ENCODE peak calls at places on chromosomes 4 and X, in six cellular contexts. One of them, this sample, is unnamed.

GRCh38 chrX:139287155-139287924 is 243.2 kb upstream of the F9 start:
- DNase-seq in mesothelial cell of epicardium: no peak
- DNase-seq in stomach: peak
- DNase-seq in adrenal gland: no peak
- DNase-seq in right atrium auricular region: no peak
- DNase-seq in ovary: no peak
- DNase-seq in this sample: no peak

GRCh38 chr4:122716825-122717448 is 15.6 kb upstream of the BBS12 start:
- DNase-seq in mesothelial cell of epicardium: no peak
- DNase-seq in stomach: peak
- DNase-seq in adrenal gland: peak
- DNase-seq in right atrium auricular region: peak
- DNase-seq in ovary: peak
- DNase-seq in this sample: peak

GRCh38 chr4:35963969-35964515 is 280.3 kb downstream of the ARAP2 start:
- DNase-seq in mesothelial cell of epicardium: no peak
- DNase-seq in stomach: no peak
- DNase-seq in adrenal gland: no peak
- DNase-seq in right atrium auricular region: no peak
- DNase-seq in ovary: no peak
- DNase-seq in this sample: no peak

GRCh38 chr4:6732441-6733357 is 16.7 kb downstream of the BLOC1S4 start:
- DNase-seq in mesothelial cell of epicardium: no peak
- DNase-seq in stomach: peak
- DNase-seq in adrenal gland: peak
- DNase-seq in right atrium auricular region: peak
- DNase-seq in ovary: no peak
- DNase-seq in this sample: no peak

GRCh38 chr4:149754526-149754925 is 61.1 kb downstream of the IQCM start:
- DNase-seq in mesothelial cell of epicardium: no peak
- DNase-seq in stomach: no peak
- DNase-seq in adrenal gland: no peak
- DNase-seq in right atrium auricular region: no peak
- DNase-seq in ovary: no peak
- DNase-seq in this sample: no peak

GRCh38 chr4:2848449-2848848 is 4.8 kb downstream of the ADD1 start:
- DNase-seq in mesothelial cell of epicardium: no peak
- DNase-seq in stomach: peak
- DNase-seq in adrenal gland: no peak
- DNase-seq in right atrium auricular region: no peak
- DNase-seq in ovary: no peak
- DNase-seq in this sample: no peak

GRCh38 chr4:69653147-69653546 is at the start of gene UGT2A1:
- DNase-seq in mesothelial cell of epicardium: no peak
- DNase-seq in stomach: no peak
- DNase-seq in adrenal gland: no peak
- DNase-seq in right atrium auricular region: no peak
- DNase-seq in ovary: no peak
- DNase-seq in this sample: no peak

GRCh38 chrX:123450217-123450616 is 266.1 kb downstream of the GRIA3 start:
- DNase-seq in mesothelial cell of epicardium: no peak
- DNase-seq in stomach: no peak
- DNase-seq in adrenal gland: no peak
- DNase-seq in right atrium auricular region: no peak
- DNase-seq in ovary: no peak
- DNase-seq in this sample: no peak

GRCh38 chr4:103306870-103307345 is 108.8 kb upstream of the CENPE start:
- DNase-seq in mesothelial cell of epicardium: no peak
- DNase-seq in stomach: peak
- DNase-seq in adrenal gland: no peak
- DNase-seq in right atrium auricular region: no peak
- DNase-seq in ovary: no peak
- DNase-seq in this sample: no peak

GRCh38 chr4:27702710-27703431 is 842.2 kb downstream of the STIM2 start:
- DNase-seq in mesothelial cell of epicardium: no peak
- DNase-seq in stomach: no peak
- DNase-seq in adrenal gland: no peak
- DNase-seq in right atrium auricular region: no peak
- DNase-seq in ovary: no peak
- DNase-seq in this sample: no peak

GRCh38 chr4:53465891-53466290 is 88.5 kb downstream of the FIP1L1 start:
- DNase-seq in mesothelial cell of epicardium: no peak
- DNase-seq in stomach: no peak
- DNase-seq in adrenal gland: no peak
- DNase-seq in right atrium auricular region: no peak
- DNase-seq in ovary: no peak
- DNase-seq in this sample: no peak

GRCh38 chr4:88599298-88599697 is 7.0 kb downstream of the HERC3 start:
- DNase-seq in mesothelial cell of epicardium: no peak
- DNase-seq in stomach: no peak
- DNase-seq in adrenal gland: peak
- DNase-seq in right atrium auricular region: no peak
- DNase-seq in ovary: no peak
- DNase-seq in this sample: no peak

GRCh38 chr4:151219938-151220337 is 57.0 kb upstream of the PRSS48 start:
- DNase-seq in mesothelial cell of epicardium: no peak
- DNase-seq in stomach: no peak
- DNase-seq in adrenal gland: no peak
- DNase-seq in right atrium auricular region: no peak
- DNase-seq in ovary: no peak
- DNase-seq in this sample: no peak

GRCh38 chr4:146192060-146192459 is 16.5 kb downstream of the LSM6 start:
- DNase-seq in mesothelial cell of epicardium: no peak
- DNase-seq in stomach: no peak
- DNase-seq in adrenal gland: no peak
- DNase-seq in right atrium auricular region: no peak
- DNase-seq in ovary: no peak
- DNase-seq in this sample: no peak

GRCh38 chr4:140812916-140813315 is 56.7 kb upstream of the TBC1D9 start:
- DNase-seq in mesothelial cell of epicardium: no peak
- DNase-seq in stomach: no peak
- DNase-seq in adrenal gland: no peak
- DNase-seq in right atrium auricular region: no peak
- DNase-seq in ovary: no peak
- DNase-seq in this sample: no peak

GRCh38 chr4:183444149-183444952 is at the start of gene CDKN2AIP:
- DNase-seq in mesothelial cell of epicardium: peak
- DNase-seq in stomach: peak
- DNase-seq in adrenal gland: peak
- DNase-seq in right atrium auricular region: peak
- DNase-seq in ovary: peak
- DNase-seq in this sample: peak

GRCh38 chr4:98794565-98795205 is 134.2 kb downstream of the EIF4E start:
- DNase-seq in mesothelial cell of epicardium: no peak
- DNase-seq in stomach: no peak
- DNase-seq in adrenal gland: no peak
- DNase-seq in right atrium auricular region: no peak
- DNase-seq in ovary: no peak
- DNase-seq in this sample: no peak

GRCh38 chr4:137997496-137997895 is 244.7 kb downstream of the SLC7A11 start:
- DNase-seq in mesothelial cell of epicardium: no peak
- DNase-seq in stomach: no peak
- DNase-seq in adrenal gland: no peak
- DNase-seq in right atrium auricular region: no peak
- DNase-seq in ovary: no peak
- DNase-seq in this sample: no peak

GRCh38 chr4:25970691-25971427 is 56.8 kb downstream of the SMIM20 start:
- DNase-seq in mesothelial cell of epicardium: no peak
- DNase-seq in stomach: no peak
- DNase-seq in adrenal gland: no peak
- DNase-seq in right atrium auricular region: no peak
- DNase-seq in ovary: no peak
- DNase-seq in this sample: no peak

GRCh38 chr4:100497729-100498250 is 20.0 kb downstream of the EMCN start:
- DNase-seq in mesothelial cell of epicardium: no peak
- DNase-seq in stomach: no peak
- DNase-seq in adrenal gland: no peak
- DNase-seq in right atrium auricular region: no peak
- DNase-seq in ovary: no peak
- DNase-seq in this sample: no peak

GRCh38 chrX:71100581-71101505 is 5.2 kb downstream of the FOXO4 start:
- DNase-seq in mesothelial cell of epicardium: no peak
- DNase-seq in stomach: no peak
- DNase-seq in adrenal gland: no peak
- DNase-seq in right atrium auricular region: no peak
- DNase-seq in ovary: no peak
- DNase-seq in this sample: no peak

GRCh38 chrX:12011075-12011474 is 127.2 kb upstream of the FRMPD4 start:
- DNase-seq in mesothelial cell of epicardium: no peak
- DNase-seq in stomach: no peak
- DNase-seq in adrenal gland: no peak
- DNase-seq in right atrium auricular region: no peak
- DNase-seq in ovary: no peak
- DNase-seq in this sample: no peak

GRCh38 chr4:8328866-8329559 is 59.5 kb downstream of the HTRA3 start:
- DNase-seq in mesothelial cell of epicardium: peak
- DNase-seq in stomach: no peak
- DNase-seq in adrenal gland: no peak
- DNase-seq in right atrium auricular region: no peak
- DNase-seq in ovary: no peak
- DNase-seq in this sample: peak

GRCh38 chrX:1734806-1735205 is 119.9 kb downstream of the ASMT start:
- DNase-seq in mesothelial cell of epicardium: no peak
- DNase-seq in stomach: no peak
- DNase-seq in adrenal gland: no peak
- DNase-seq in right atrium auricular region: no peak
- DNase-seq in ovary: no peak
- DNase-seq in this sample: no peak

GRCh38 chr4:54971474-54971950 is 153.9 kb downstream of the KDR start:
- DNase-seq in mesothelial cell of epicardium: no peak
- DNase-seq in stomach: no peak
- DNase-seq in adrenal gland: peak
- DNase-seq in right atrium auricular region: no peak
- DNase-seq in ovary: no peak
- DNase-seq in this sample: no peak

DNA sequence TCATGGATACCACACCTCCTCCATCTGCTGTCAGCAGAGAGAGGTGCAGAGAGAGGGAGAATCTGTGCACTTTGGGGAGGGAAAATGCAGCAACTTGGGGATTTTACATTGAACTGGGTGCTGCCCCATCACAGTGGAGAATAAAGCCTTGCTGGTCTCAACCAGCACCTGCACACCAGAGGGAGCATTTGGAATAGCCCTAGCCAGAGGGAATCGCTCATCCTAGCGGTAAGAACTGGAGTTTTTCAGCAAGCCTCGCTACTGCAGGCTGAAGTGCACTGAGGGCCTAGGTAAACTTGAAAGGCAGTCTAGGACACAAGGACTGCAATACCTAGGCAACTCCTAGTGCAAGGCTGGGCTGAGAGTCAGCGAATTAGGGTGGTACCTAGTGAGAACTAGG is 148.7 kb downstream of the KDR start:
- DNase-seq in mesothelial cell of epicardium: no peak
- DNase-seq in stomach: no peak
- DNase-seq in adrenal gland: no peak
- DNase-seq in right atrium auricular region: no peak
- DNase-seq in ovary: no peak
- DNase-seq in this sample: no peak
- TF ChIP-seq CTCF in mesothelial cell of epicardium: no peak
- TF ChIP-seq CTCF in stomach: no peak
- TF ChIP-seq CTCF in adrenal gland: no peak
- TF ChIP-seq CTCF in right atrium auricular region: no peak
- TF ChIP-seq CTCF in ovary: no peak
- TF ChIP-seq CTCF in this sample: no peak

DNA sequence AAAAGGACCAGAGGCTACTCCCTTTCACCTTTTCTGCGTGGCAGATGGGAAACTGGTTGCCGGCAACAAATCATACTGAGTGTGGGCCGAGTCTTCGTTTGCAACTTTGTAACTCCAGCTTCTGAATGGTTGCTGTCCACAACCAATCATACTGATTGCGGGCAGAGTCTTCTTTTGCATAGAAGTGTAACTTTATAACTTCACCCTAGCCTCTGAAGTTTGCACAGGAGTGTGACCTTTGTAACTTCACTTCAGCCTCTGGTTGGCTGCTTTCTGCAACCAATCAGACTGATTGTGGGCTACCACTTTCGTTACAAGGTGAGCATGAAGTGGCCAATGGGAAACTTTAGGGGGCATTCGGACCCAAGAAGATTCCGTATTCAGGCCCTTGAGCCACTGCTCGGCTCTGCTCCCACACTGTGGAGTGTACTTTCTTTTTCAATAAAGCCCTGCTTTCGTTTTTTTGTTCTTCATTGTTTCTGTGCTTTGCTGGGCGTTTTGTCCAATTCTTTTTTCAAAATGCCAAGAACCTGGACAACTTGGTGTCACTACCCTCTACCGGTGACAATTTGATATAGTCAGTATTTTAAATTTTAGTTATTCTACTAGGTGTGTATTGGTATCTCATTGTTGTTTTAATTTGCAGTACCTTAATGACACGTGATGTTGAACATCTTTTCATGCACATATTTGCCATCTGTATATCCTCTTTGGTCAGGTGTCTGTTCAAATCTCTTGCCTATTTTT is 9.0 kb upstream of the PAGE5 start:
- DNase-seq in mesothelial cell of epicardium: no peak
- DNase-seq in stomach: no peak
- DNase-seq in adrenal gland: no peak
- DNase-seq in right atrium auricular region: no peak
- DNase-seq in ovary: no peak
- DNase-seq in this sample: no peak
- TF ChIP-seq CTCF in mesothelial cell of epicardium: no peak
- TF ChIP-seq CTCF in stomach: no peak
- TF ChIP-seq CTCF in adrenal gland: no peak
- TF ChIP-seq CTCF in right atrium auricular region: no peak
- TF ChIP-seq CTCF in ovary: no peak
- TF ChIP-seq CTCF in this sample: no peak

DNA sequence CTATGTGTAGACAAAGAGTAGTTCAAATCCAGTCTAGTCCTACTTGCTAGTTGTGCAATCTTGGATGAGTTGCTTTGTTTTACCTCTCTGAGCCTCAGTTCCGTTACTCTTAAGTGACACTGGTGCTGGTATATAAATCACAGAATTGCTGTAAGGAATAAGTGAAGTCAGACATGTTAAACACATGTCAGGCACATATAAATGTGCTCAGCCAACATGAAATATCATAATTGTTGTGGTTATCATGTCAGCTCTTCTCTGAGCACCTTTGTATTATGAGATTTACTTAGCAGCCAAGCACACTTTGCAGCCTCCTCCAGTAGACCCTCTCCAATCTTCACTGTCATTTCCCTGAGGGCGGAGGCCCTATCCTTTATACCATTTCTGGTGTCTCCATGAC is 87.9 kb upstream of the PAK3 start:
- DNase-seq in mesothelial cell of epicardium: no peak
- DNase-seq in stomach: no peak
- DNase-seq in adrenal gland: no peak
- DNase-seq in right atrium auricular region: no peak
- DNase-seq in ovary: no peak
- DNase-seq in this sample: no peak
- TF ChIP-seq CTCF in mesothelial cell of epicardium: no peak
- TF ChIP-seq CTCF in stomach: no peak
- TF ChIP-seq CTCF in adrenal gland: no peak
- TF ChIP-seq CTCF in right atrium auricular region: no peak
- TF ChIP-seq CTCF in ovary: no peak
- TF ChIP-seq CTCF in this sample: no peak

DNA sequence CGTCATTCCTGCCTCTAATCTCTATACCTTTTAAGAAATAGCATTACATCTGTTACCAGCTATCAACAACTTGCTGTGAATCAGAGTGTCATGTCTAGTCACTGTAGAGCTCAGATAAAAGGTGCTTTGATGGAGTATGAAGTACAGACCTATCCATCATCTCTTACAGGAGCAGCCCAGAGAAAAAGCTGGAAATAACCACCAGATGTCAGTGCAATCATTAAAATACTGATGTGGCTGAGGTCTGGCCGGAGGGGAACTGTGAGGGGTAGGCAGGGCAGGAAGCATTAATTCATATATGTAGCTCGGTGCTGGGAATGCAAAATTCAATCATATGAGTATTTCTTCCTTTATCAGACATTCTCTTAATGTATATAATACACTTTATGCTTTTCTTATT is 100.6 kb downstream of the AKAP4 start:
- DNase-seq in mesothelial cell of epicardium: no peak
- DNase-seq in stomach: no peak
- DNase-seq in adrenal gland: no peak
- DNase-seq in right atrium auricular region: no peak
- DNase-seq in ovary: no peak
- DNase-seq in this sample: peak
- TF ChIP-seq CTCF in mesothelial cell of epicardium: no peak
- TF ChIP-seq CTCF in stomach: no peak
- TF ChIP-seq CTCF in adrenal gland: peak
- TF ChIP-seq CTCF in right atrium auricular region: peak
- TF ChIP-seq CTCF in ovary: peak
- TF ChIP-seq CTCF in this sample: no peak